ENCODE peak calls at places on chromosomes 12 and 14, in five cellular contexts. One of them, this sample, is unnamed.

GRCh38 chr14:55124774-55125372 is 4.2 kb upstream of the LGALS3 start:
- DNase-seq in fibroblast of pulmonary artery: no peak
- DNase-seq in cardiac muscle cell: no peak
- DNase-seq in cardiac fibroblast: no peak
- DNase-seq in dorsolateral prefrontal cortex: no peak
- DNase-seq in this sample: no peak

GRCh38 chr12:47124451-47124850 is 44.7 kb upstream of the AMIGO2 start:
- DNase-seq in fibroblast of pulmonary artery: peak
- DNase-seq in cardiac fibroblast: peak
- DNase-seq in cardiac muscle cell: peak
- DNase-seq in dorsolateral prefrontal cortex: no peak
- DNase-seq in this sample: peak

GRCh38 chr14:68312884-68313725 is 479.8 kb downstream of the ZFP36L1 start:
- DNase-seq in cardiac fibroblast: no peak
- DNase-seq in cardiac muscle cell: no peak
- DNase-seq in dorsolateral prefrontal cortex: no peak
- DNase-seq in fibroblast of pulmonary artery: no peak
- DNase-seq in this sample: no peak

GRCh38 chr14:97061198-97061597 is 264.0 kb downstream of the VRK1 start:
- DNase-seq in dorsolateral prefrontal cortex: no peak
- DNase-seq in cardiac muscle cell: no peak
- DNase-seq in cardiac fibroblast: no peak
- DNase-seq in fibroblast of pulmonary artery: no peak
- DNase-seq in this sample: no peak

GRCh38 chr14:94079891-94080605 is 954 bp downstream of the DDX24 start:
- DNase-seq in cardiac muscle cell: no peak
- DNase-seq in dorsolateral prefrontal cortex: no peak
- DNase-seq in cardiac fibroblast: no peak
- DNase-seq in fibroblast of pulmonary artery: peak
- DNase-seq in this sample: peak

GRCh38 chr14:93571275-93571674 is 140.5 kb downstream of the UNC79 start:
- DNase-seq in cardiac fibroblast: no peak
- DNase-seq in fibroblast of pulmonary artery: no peak
- DNase-seq in dorsolateral prefrontal cortex: no peak
- DNase-seq in cardiac muscle cell: no peak
- DNase-seq in this sample: no peak

GRCh38 chr14:97634786-97635185 is 837.6 kb downstream of the VRK1 start:
- DNase-seq in fibroblast of pulmonary artery: no peak
- DNase-seq in cardiac fibroblast: no peak
- DNase-seq in dorsolateral prefrontal cortex: no peak
- DNase-seq in cardiac muscle cell: no peak
- DNase-seq in this sample: peak

GRCh38 chr14:26820578-26820977 is 222.7 kb upstream of the NOVA1 start:
- DNase-seq in fibroblast of pulmonary artery: no peak
- DNase-seq in dorsolateral prefrontal cortex: no peak
- DNase-seq in cardiac fibroblast: no peak
- DNase-seq in cardiac muscle cell: no peak
- DNase-seq in this sample: no peak

GRCh38 chr12:2769866-2770533 is 24.8 kb upstream of the FKBP4 start:
- DNase-seq in cardiac fibroblast: no peak
- DNase-seq in fibroblast of pulmonary artery: no peak
- DNase-seq in dorsolateral prefrontal cortex: no peak
- DNase-seq in cardiac muscle cell: no peak
- DNase-seq in this sample: no peak

GRCh38 chr14:22427771-22428228 is 161.2 kb downstream of the DAD1 start:
- DNase-seq in dorsolateral prefrontal cortex: no peak
- DNase-seq in fibroblast of pulmonary artery: peak
- DNase-seq in cardiac muscle cell: peak
- DNase-seq in cardiac fibroblast: peak
- DNase-seq in this sample: peak

GRCh38 chr14:65168840-65169239 is 66.5 kb upstream of the MAX start:
- DNase-seq in cardiac muscle cell: peak
- DNase-seq in dorsolateral prefrontal cortex: no peak
- DNase-seq in cardiac fibroblast: peak
- DNase-seq in fibroblast of pulmonary artery: peak
- DNase-seq in this sample: peak

GRCh38 chr14:20617138-20618003 is 24.1 kb downstream of the OR6S1 start:
- DNase-seq in cardiac muscle cell: no peak
- DNase-seq in dorsolateral prefrontal cortex: no peak
- DNase-seq in cardiac fibroblast: no peak
- DNase-seq in fibroblast of pulmonary artery: no peak
- DNase-seq in this sample: no peak

GRCh38 chr14:29016050-29016900 is 249.7 kb downstream of the FOXG1 start:
- DNase-seq in fibroblast of pulmonary artery: peak
- DNase-seq in cardiac fibroblast: peak
- DNase-seq in cardiac muscle cell: peak
- DNase-seq in dorsolateral prefrontal cortex: no peak
- DNase-seq in this sample: peak

GRCh38 chr14:80587096-80587724 is 354.3 kb downstream of the CEP128 start:
- DNase-seq in dorsolateral prefrontal cortex: no peak
- DNase-seq in cardiac muscle cell: peak
- DNase-seq in fibroblast of pulmonary artery: peak
- DNase-seq in cardiac fibroblast: peak
- DNase-seq in this sample: peak

GRCh38 chr14:53325176-53325806 is 172.2 kb upstream of the DDHD1 start:
- DNase-seq in fibroblast of pulmonary artery: peak
- DNase-seq in dorsolateral prefrontal cortex: no peak
- DNase-seq in cardiac muscle cell: peak
- DNase-seq in cardiac fibroblast: no peak
- DNase-seq in this sample: peak

GRCh38 chr12:124088232-124088907 is 115.4 kb downstream of the ZNF664 start:
- DNase-seq in cardiac muscle cell: no peak
- DNase-seq in dorsolateral prefrontal cortex: no peak
- DNase-seq in fibroblast of pulmonary artery: no peak
- DNase-seq in cardiac fibroblast: no peak
- DNase-seq in this sample: no peak

GRCh38 chr12:53048033-53048779 is 1.7 kb upstream of the TNS2 start:
- DNase-seq in cardiac fibroblast: peak
- DNase-seq in dorsolateral prefrontal cortex: peak
- DNase-seq in cardiac muscle cell: no peak
- DNase-seq in fibroblast of pulmonary artery: no peak
- DNase-seq in this sample: no peak

GRCh38 chr14:93736378-93737014 is 51.8 kb downstream of the PRIMA1 start:
- DNase-seq in cardiac muscle cell: no peak
- DNase-seq in dorsolateral prefrontal cortex: no peak
- DNase-seq in cardiac fibroblast: no peak
- DNase-seq in fibroblast of pulmonary artery: no peak
- DNase-seq in this sample: no peak

GRCh38 chr12:19591951-19592350 is 152.7 kb downstream of the AEBP2 start:
- DNase-seq in dorsolateral prefrontal cortex: no peak
- DNase-seq in cardiac muscle cell: no peak
- DNase-seq in cardiac fibroblast: no peak
- DNase-seq in fibroblast of pulmonary artery: no peak
- DNase-seq in this sample: no peak

GRCh38 chr12:130708648-130709047 is 7.5 kb downstream of the RIMBP2 start:
- DNase-seq in cardiac muscle cell: no peak
- DNase-seq in cardiac fibroblast: no peak
- DNase-seq in fibroblast of pulmonary artery: no peak
- DNase-seq in dorsolateral prefrontal cortex: no peak
- DNase-seq in this sample: no peak

GRCh38 chr14:99478133-99478532 is 2.5 kb downstream of the SETD3 start:
- DNase-seq in dorsolateral prefrontal cortex: no peak
- DNase-seq in cardiac muscle cell: no peak
- DNase-seq in fibroblast of pulmonary artery: no peak
- DNase-seq in cardiac fibroblast: no peak
- DNase-seq in this sample: no peak

GRCh38 chr12:23880988-23881387 is 68.5 kb downstream of the SOX5 start:
- DNase-seq in cardiac muscle cell: no peak
- DNase-seq in cardiac fibroblast: no peak
- DNase-seq in dorsolateral prefrontal cortex: no peak
- DNase-seq in fibroblast of pulmonary artery: no peak
- DNase-seq in this sample: no peak

GRCh38 chr12:25308761-25309160 is 58.0 kb upstream of the KRAS start:
- DNase-seq in dorsolateral prefrontal cortex: no peak
- DNase-seq in cardiac muscle cell: no peak
- DNase-seq in cardiac fibroblast: no peak
- DNase-seq in fibroblast of pulmonary artery: no peak
- DNase-seq in this sample: peak

GRCh38 chr14:90675399-90675798 is 140.8 kb downstream of the TTC7B start:
- DNase-seq in cardiac fibroblast: peak
- DNase-seq in fibroblast of pulmonary artery: peak
- DNase-seq in dorsolateral prefrontal cortex: no peak
- DNase-seq in cardiac muscle cell: peak
- DNase-seq in this sample: no peak

GRCh38 chr14:99982449-99983250 is 82.6 kb upstream of the EVL start:
- DNase-seq in dorsolateral prefrontal cortex: no peak
- DNase-seq in cardiac muscle cell: peak
- DNase-seq in cardiac fibroblast: peak
- DNase-seq in fibroblast of pulmonary artery: peak
- DNase-seq in this sample: peak

GRCh38 chr14:99363616-99364290 is 91.8 kb upstream of the BCL11B start:
- DNase-seq in dorsolateral prefrontal cortex: no peak
- DNase-seq in cardiac muscle cell: no peak
- DNase-seq in cardiac fibroblast: no peak
- DNase-seq in fibroblast of pulmonary artery: no peak
- DNase-seq in this sample: no peak

GRCh38 chr14:22748691-22749090 is 17.8 kb upstream of the OXA1L start:
- DNase-seq in dorsolateral prefrontal cortex: no peak
- DNase-seq in cardiac fibroblast: no peak
- DNase-seq in fibroblast of pulmonary artery: no peak
- DNase-seq in cardiac muscle cell: no peak
- DNase-seq in this sample: no peak

GRCh38 chr12:10236720-10237119 is 24.0 kb downstream of the GABARAPL1 start:
- DNase-seq in dorsolateral prefrontal cortex: no peak
- DNase-seq in fibroblast of pulmonary artery: no peak
- DNase-seq in cardiac muscle cell: no peak
- DNase-seq in cardiac fibroblast: no peak
- DNase-seq in this sample: no peak

GRCh38 chr12:17134315-17134714 is 528.4 kb upstream of the LMO3 start:
- DNase-seq in cardiac fibroblast: no peak
- DNase-seq in cardiac muscle cell: no peak
- DNase-seq in fibroblast of pulmonary artery: no peak
- DNase-seq in dorsolateral prefrontal cortex: no peak
- DNase-seq in this sample: peak

GRCh38 chr14:35369701-35370191 is 34.8 kb downstream of the NFKBIA start:
- DNase-seq in dorsolateral prefrontal cortex: no peak
- DNase-seq in fibroblast of pulmonary artery: no peak
- DNase-seq in cardiac muscle cell: no peak
- DNase-seq in cardiac fibroblast: peak
- DNase-seq in this sample: peak

GRCh38 chr14:58862421-58862820 is 224.7 kb downstream of the DACT1 start:
- DNase-seq in cardiac fibroblast: no peak
- DNase-seq in cardiac muscle cell: no peak
- DNase-seq in dorsolateral prefrontal cortex: no peak
- DNase-seq in fibroblast of pulmonary artery: no peak
- DNase-seq in this sample: no peak

GRCh38 chr12:76883151-76883550 is 4.3 kb upstream of the CSRP2 start:
- DNase-seq in dorsolateral prefrontal cortex: no peak
- DNase-seq in cardiac muscle cell: peak
- DNase-seq in fibroblast of pulmonary artery: no peak
- DNase-seq in cardiac fibroblast: peak
- DNase-seq in this sample: peak

GRCh38 chr12:6367969-6368892 is 7.1 kb downstream of the SCNN1A start:
- DNase-seq in cardiac fibroblast: no peak
- DNase-seq in dorsolateral prefrontal cortex: no peak
- DNase-seq in fibroblast of pulmonary artery: no peak
- DNase-seq in cardiac muscle cell: no peak
- DNase-seq in this sample: no peak
- TF ChIP-seq CTCF in cardiac fibroblast: no peak
- TF ChIP-seq CTCF in dorsolateral prefrontal cortex: no peak
- TF ChIP-seq CTCF in fibroblast of pulmonary artery: no peak
- TF ChIP-seq CTCF in cardiac muscle cell: no peak
- TF ChIP-seq CTCF in this sample: no peak

DNA sequence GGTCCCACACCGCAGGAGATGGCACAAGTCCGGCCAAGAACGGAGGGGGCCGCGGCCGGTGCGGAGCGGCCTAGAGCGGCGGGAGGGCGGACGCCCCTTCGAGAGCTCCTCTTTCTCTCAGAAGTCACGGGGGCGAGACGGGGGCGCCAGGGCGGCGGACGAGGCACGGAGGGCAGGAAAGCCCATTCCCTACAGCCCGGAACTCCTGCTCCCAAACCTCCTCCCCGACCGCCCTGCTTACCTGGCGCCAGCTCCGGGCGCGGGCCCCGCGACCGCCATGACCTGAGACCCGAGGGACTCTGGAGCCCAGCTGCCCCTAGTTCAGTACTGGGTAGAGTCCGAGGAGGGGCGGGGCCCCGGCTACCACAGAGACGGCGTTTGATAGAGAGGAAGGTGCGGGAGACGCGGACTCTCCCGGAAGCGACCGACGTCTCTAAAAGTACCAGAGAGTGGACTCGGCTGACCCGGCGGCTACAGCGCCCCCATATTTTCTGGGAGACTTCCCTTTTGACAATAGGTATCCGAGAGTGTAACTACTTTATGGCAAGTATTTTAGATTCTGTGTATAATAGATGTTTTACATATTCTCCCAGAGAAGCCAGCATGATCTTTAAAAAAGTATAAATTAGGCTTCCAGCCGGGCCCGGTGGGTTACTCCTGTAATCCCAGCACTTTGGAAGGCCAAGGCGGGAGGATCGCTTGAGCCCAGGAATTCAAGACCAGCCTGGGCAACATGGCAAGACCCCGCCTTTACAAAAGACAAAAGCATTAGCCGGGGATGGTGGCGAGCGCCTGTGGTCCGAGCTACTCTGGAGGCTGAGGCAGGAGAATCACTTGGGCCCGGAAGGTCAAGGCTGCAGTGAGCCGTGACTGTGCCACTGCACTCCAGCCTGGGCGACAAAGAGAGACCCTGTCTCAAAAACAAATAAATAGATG is at the start of gene ABCD4:
- DNase-seq in dorsolateral prefrontal cortex: peak
- DNase-seq in cardiac muscle cell: peak
- DNase-seq in cardiac fibroblast: peak
- DNase-seq in fibroblast of pulmonary artery: peak
- DNase-seq in this sample: peak
- H3K4me3 ChIP-seq in dorsolateral prefrontal cortex: peak
- H3K4me3 ChIP-seq in cardiac muscle cell: peak
- H3K4me3 ChIP-seq in cardiac fibroblast: peak
- H3K4me3 ChIP-seq in fibroblast of pulmonary artery: peak
- H3K4me3 ChIP-seq in this sample: peak

GRCh38 chr14:67151082-67151666 is 38.1 kb upstream of the GARIN2 start:
- DNase-seq in cardiac fibroblast: peak
- DNase-seq in fibroblast of pulmonary artery: no peak
- DNase-seq in cardiac muscle cell: no peak
- DNase-seq in dorsolateral prefrontal cortex: no peak
- DNase-seq in this sample: no peak
- TF ChIP-seq CTCF in cardiac fibroblast: peak
- TF ChIP-seq CTCF in fibroblast of pulmonary artery: peak
- TF ChIP-seq CTCF in cardiac muscle cell: peak
- TF ChIP-seq CTCF in dorsolateral prefrontal cortex: peak
- TF ChIP-seq CTCF in this sample: no peak

DNA sequence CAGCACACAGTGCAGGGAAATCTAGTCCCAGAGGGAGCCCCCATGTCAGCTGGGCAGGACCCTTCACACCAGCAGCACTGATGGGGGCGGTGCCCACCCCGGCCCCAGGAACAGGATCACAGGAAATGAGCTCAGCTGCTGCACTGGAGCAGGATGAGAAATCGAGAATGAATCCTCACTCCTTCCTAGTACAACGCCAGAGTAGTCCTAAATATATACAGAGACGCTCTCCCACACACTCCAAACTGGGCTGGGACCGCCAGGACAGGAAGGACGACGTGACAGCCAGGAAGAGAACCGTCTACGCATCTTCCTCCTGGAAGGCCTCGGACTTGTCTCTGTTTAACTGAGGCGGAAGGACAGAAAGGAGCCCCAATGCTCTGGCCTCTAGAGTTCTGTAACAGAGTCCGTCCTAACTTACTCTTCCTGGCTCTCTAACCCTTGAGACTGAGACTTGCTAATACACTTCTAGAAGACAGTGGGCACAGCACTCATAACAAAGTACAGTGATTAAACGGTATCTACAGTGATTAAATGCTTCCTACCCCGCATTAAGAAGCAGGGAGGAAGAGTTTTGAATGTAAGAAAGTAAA is 33.4 kb downstream of the CDC42BPB start:
- DNase-seq in fibroblast of pulmonary artery: peak
- DNase-seq in cardiac muscle cell: peak
- DNase-seq in cardiac fibroblast: peak
- DNase-seq in dorsolateral prefrontal cortex: no peak
- DNase-seq in this sample: peak
- H3K4me3 ChIP-seq in fibroblast of pulmonary artery: peak
- H3K4me3 ChIP-seq in cardiac muscle cell: no peak
- H3K4me3 ChIP-seq in cardiac fibroblast: peak
- H3K4me3 ChIP-seq in dorsolateral prefrontal cortex: no peak
- H3K4me3 ChIP-seq in this sample: no peak

This sample was measured in bronchial epithelial cell.